ENCODE peak calls at places on chromosome 10, in eight cellular contexts. L is right lobe of liver; H is GM23338; Q is left lung; A is CD8-positive, alpha-beta T cell; O is foreskin keratinocyte; U is lower lobe of right lung; V is GM12878. W is an unnamed sample.

GRCh38 chr10:34734918-34735317 is 80.2 kb downstream of the PARD3 start:
- ATAC-seq in L (no peak), H (no peak), Q (no peak), A (no peak), O (no peak), U (no peak), V (no peak), W (no peak)

GRCh38 chr10:51698473-51699063 is 827 bp downstream of the CSTF2T start:
- ATAC-seq in L (no peak), H (no peak), Q (no peak), A (no peak), O (no peak), U (peak), V (peak), W (no peak)

GRCh38 chr10:97573672-97574071 is 1.1 kb downstream of the ANKRD2 start:
- ATAC-seq in L (no peak), H (no peak), Q (no peak), A (no peak), O (no peak), U (no peak), V (no peak), W (no peak)

GRCh38 chr10:117373848-117374505 is 1.3 kb downstream of the PDZD8 start:
- ATAC-seq in L (peak), H (no peak), Q (peak), A (peak), O (peak), U (peak), V (peak), W (peak)

GRCh38 chr10:126433351-126433750 is 45.1 kb upstream of the ADAM12 start:
- ATAC-seq in L (no peak), H (no peak), Q (no peak), A (no peak), O (peak), U (no peak), V (no peak), W (no peak)

GRCh38 chr10:101511938-101512337 is 76.1 kb downstream of the POLL start:
- ATAC-seq in L (no peak), H (no peak), Q (no peak), A (no peak), O (no peak), U (no peak), V (no peak), W (no peak)

GRCh38 chr10:73920084-73920483 is 9.2 kb downstream of the PLAU start:
- ATAC-seq in L (peak), H (peak), Q (peak), A (no peak), O (peak), U (peak), V (peak), W (peak)

GRCh38 chr10:110841767-110842267 is 29.9 kb upstream of the PDCD4 start:
- ATAC-seq in L (no peak), H (no peak), Q (no peak), A (no peak), O (no peak), U (no peak), V (peak), W (no peak)

GRCh38 chr10:128956149-128956548 is 510.9 kb upstream of the MGMT start:
- ATAC-seq in L (no peak), H (no peak), Q (no peak), A (no peak), O (no peak), U (no peak), V (no peak), W (no peak)

GRCh38 chr10:119680668-119681070 is 29.5 kb downstream of the BAG3 start:
- ATAC-seq in L (no peak), H (no peak), Q (no peak), A (no peak), O (peak), U (peak), V (no peak), W (peak)

GRCh38 chr10:33861833-33862232 is 527.4 kb upstream of the NRP1 start:
- ATAC-seq in L (peak), H (no peak), Q (no peak), A (no peak), O (no peak), U (no peak), V (peak), W (no peak)

GRCh38 chr10:84166620-84167288 is 6.8 kb upstream of the GPR15LG start:
- ATAC-seq in L (no peak), H (no peak), Q (no peak), A (no peak), O (no peak), U (no peak), V (peak), W (no peak)

GRCh38 chr10:78004215-78005026 is 24.9 kb downstream of the POLR3A start:
- ATAC-seq in L (no peak), H (no peak), Q (no peak), A (no peak), O (no peak), U (no peak), V (no peak), W (no peak)

GRCh38 chr10:71547841-71548493 is 151.2 kb downstream of the CDH23 start:
- ATAC-seq in L (peak), H (no peak), Q (peak), A (no peak), O (no peak), U (peak), V (no peak), W (peak)

GRCh38 chr10:96610817-96611216 is 24.0 kb upstream of the TM9SF3 start:
- ATAC-seq in L (no peak), H (no peak), Q (no peak), A (peak), O (no peak), U (no peak), V (no peak), W (no peak)

GRCh38 chr10:103281753-103282152 is 4.8 kb downstream of the INA start:
- ATAC-seq in L (no peak), H (peak), Q (no peak), A (no peak), O (no peak), U (no peak), V (no peak), W (no peak)

GRCh38 chr10:125878957-125879835 is 1.9 kb downstream of the DHX32 start:
- ATAC-seq in L (no peak), H (no peak), Q (peak), A (no peak), O (peak), U (no peak), V (no peak), W (no peak)

GRCh38 chr10:104332243-104333036 is 5.8 kb downstream of the ITPRIP start:
- ATAC-seq in L (no peak), H (no peak), Q (no peak), A (no peak), O (no peak), U (no peak), V (no peak), W (no peak)

GRCh38 chr10:117468665-117469064 is 73.9 kb upstream of the EMX2 start:
- ATAC-seq in L (no peak), H (no peak), Q (no peak), A (no peak), O (no peak), U (no peak), V (no peak), W (no peak)

GRCh38 chr10:61760943-61761824 is 98.5 kb downstream of the CABCOCO1 start:
- ATAC-seq in L (no peak), H (no peak), Q (peak), A (no peak), O (peak), U (no peak), V (no peak), W (no peak)

GRCh38 chr10:101906586-101907183 is 63.1 kb upstream of the KCNIP2 start:
- ATAC-seq in L (no peak), H (no peak), Q (no peak), A (no peak), O (no peak), U (no peak), V (no peak), W (no peak)

GRCh38 chr10:132057191-132057681 is 8.5 kb upstream of the JAKMIP3 start:
- ATAC-seq in L (no peak), H (no peak), Q (no peak), A (no peak), O (no peak), U (no peak), V (no peak), W (no peak)

GRCh38 chr10:35607475-35608316 is 2.6 kb downstream of the GJD4 start:
- ATAC-seq in L (peak), H (peak), Q (peak), A (no peak), O (peak), U (peak), V (no peak), W (peak)

GRCh38 chr10:78589687-78590086 is 479.1 kb upstream of the ZMIZ1 start:
- ATAC-seq in L (no peak), H (no peak), Q (no peak), A (no peak), O (no peak), U (no peak), V (no peak), W (no peak)

GRCh38 chr10:88975377-88975720 is 15.2 kb upstream of the FAS start:
- ATAC-seq in L (peak), H (no peak), Q (peak), A (no peak), O (no peak), U (no peak), V (no peak), W (no peak)

GRCh38 chr10:79488303-79488702 is 24.0 kb upstream of the EIF5AL1 start:
- ATAC-seq in L (no peak), H (no peak), Q (peak), A (no peak), O (peak), U (peak), V (no peak), W (peak)

GRCh38 chr10:76920581-76920980 is 717.0 kb downstream of the KCNMA1 start:
- ATAC-seq in L (no peak), H (peak), Q (no peak), A (no peak), O (no peak), U (no peak), V (no peak), W (no peak)

GRCh38 chr10:95784279-95784913 is 28.4 kb downstream of the ENTPD1 start:
- ATAC-seq in L (peak), H (no peak), Q (peak), A (no peak), O (no peak), U (peak), V (peak), W (no peak)

GRCh38 chr10:103665439-103665838 is 171.9 kb downstream of the NEURL1 start:
- ATAC-seq in L (peak), H (no peak), Q (no peak), A (no peak), O (no peak), U (no peak), V (no peak), W (no peak)

GRCh38 chr10:132654121-132654571 is 116.6 kb downstream of the INPP5A start:
- ATAC-seq in L (no peak), H (no peak), Q (peak), A (no peak), O (no peak), U (no peak), V (no peak), W (no peak)

GRCh38 chr10:118911361-118911760 is 118.2 kb upstream of the NANOS1 start:
- ATAC-seq in L (no peak), H (no peak), Q (peak), A (no peak), O (no peak), U (no peak), V (no peak), W (no peak)

GRCh38 chr10:58660577-58661255 is 148.0 kb downstream of the BICC1 start:
- ATAC-seq in L (no peak), H (no peak), Q (no peak), A (no peak), O (no peak), U (no peak), V (no peak), W (no peak)

DNA sequence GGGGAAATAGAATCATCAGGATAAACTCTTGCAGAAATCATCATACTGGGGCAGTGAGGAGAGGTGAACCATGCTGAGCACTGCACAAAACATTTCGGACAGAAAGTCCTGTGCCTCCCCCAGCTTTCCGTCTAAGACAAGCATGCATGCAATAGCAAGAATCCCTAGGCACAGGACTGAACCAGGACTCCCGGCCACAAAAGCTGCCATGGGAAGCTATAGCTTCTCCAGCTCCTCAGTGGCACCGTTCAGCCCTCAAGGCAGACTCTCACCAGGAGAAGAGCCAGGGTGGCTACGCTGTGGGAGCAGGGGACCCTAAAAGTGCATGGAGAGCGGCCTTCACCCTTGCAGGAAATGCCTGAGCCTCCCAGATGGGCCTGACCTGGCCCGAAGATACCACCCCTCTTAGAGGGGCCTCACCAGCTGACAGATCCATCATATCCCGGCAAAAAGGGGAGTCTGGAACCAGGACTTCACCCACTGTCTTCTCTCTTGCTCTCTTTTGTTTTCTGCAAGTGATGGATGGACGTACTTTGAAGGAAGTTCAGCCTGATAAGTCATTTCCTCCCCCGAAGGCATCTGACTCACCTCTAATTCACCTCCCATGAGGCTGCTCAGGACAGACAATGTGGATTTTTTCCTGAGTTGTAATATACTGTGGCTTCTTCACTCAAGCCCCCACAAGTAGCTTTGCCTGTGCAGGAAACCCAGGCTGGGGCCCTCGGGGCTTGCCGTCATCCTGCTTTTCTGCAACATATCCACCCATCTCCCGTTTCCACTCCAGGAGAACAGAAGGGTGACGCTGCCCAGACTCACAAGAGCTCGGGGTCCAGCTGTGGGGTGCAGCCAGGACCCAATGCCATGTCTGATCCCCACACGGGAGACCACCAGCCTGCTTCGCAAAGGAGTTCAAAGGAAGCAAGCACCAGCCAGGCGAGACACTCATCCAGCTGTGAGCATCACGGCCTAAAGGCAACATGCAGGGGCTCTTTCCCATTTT is 70.5 kb downstream of the ASB13 start:
- ATAC-seq in L (peak), H (no peak), Q (peak), A (no peak), O (peak), U (no peak), V (no peak), W (no peak)
- H3K27ac ChIP-seq in L (no peak), H (no peak), Q (no peak), A (no peak), O (peak), U (no peak), V (no peak), W (no peak)

GRCh38 chr10:63539377-63539776 is 18.2 kb downstream of the REEP3 start:
- ATAC-seq in L (no peak), H (no peak), Q (no peak), A (no peak), O (no peak), U (no peak), V (no peak), W (no peak)

GRCh38 chr10:63542835-63543575 is 21.8 kb downstream of the REEP3 start:
- ATAC-seq in L (no peak), H (no peak), Q (peak), A (no peak), O (peak), U (no peak), V (no peak), W (no peak)

GRCh38 chr10:63539994-63540393 is 18.8 kb downstream of the REEP3 start:
- ATAC-seq in L (no peak), H (no peak), Q (no peak), A (no peak), O (no peak), U (no peak), V (no peak), W (no peak)

GRCh38 chr10:63544418-63544817 is 23.2 kb downstream of the REEP3 start:
- ATAC-seq in L (no peak), H (no peak), Q (no peak), A (no peak), O (no peak), U (no peak), V (no peak), W (no peak)

GRCh38 chr10:63543576-63543962 is 22.4 kb downstream of the REEP3 start:
- ATAC-seq in L (no peak), H (no peak), Q (no peak), A (no peak), O (no peak), U (no peak), V (no peak), W (no peak)
- H3K27ac ChIP-seq in L (no peak), H (no peak), Q (no peak), A (no peak), O (no peak), U (no peak), V (no peak), W (no peak)

GRCh38 chr10:124710266-124710881 is 33.8 kb downstream of the FAM53B start:
- ATAC-seq in L (no peak), H (no peak), Q (no peak), A (no peak), O (no peak), U (no peak), V (peak), W (no peak)
- H3K27ac ChIP-seq in L (no peak), H (no peak), Q (no peak), A (no peak), O (no peak), U (peak), V (no peak), W (peak)

DNA sequence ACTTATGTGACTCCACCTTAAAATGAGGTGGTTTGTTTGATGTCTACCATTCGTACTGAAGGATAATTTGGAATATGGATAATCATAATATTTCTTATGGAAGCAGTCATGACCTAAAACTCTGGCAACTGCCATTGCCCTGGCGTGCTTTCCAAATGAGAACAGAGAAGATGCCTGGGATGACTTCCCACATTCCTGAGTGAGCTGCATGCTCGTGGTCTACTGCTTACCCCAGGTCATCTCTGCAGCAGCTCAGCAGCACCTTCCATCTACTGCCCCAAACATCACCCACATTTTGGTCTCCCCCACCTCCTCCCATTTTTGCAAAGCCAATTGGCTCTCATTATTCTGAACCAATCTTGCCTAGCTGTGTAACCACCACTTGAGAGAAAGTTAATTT is 40.1 kb downstream of the LYZL1 start:
- ATAC-seq in L (no peak), H (no peak), Q (peak), A (no peak), O (no peak), U (peak), V (no peak), W (peak)
- H3K27ac ChIP-seq in L (peak), H (no peak), Q (no peak), A (no peak), O (no peak), U (no peak), V (no peak), W (peak)

GRCh38 chr10:122154034-122154732 is 116.9 kb upstream of the BTBD16 start:
- ATAC-seq in L (no peak), H (peak), Q (no peak), A (no peak), O (no peak), U (no peak), V (no peak), W (no peak)

GRCh38 chr10:122154733-122155366 is 116.2 kb upstream of the BTBD16 start:
- ATAC-seq in L (peak), H (peak), Q (peak), A (no peak), O (peak), U (peak), V (no peak), W (no peak)

GRCh38 chr10:122149607-122150505 is 121.2 kb upstream of the BTBD16 start:
- ATAC-seq in L (no peak), H (peak), Q (peak), A (no peak), O (no peak), U (peak), V (no peak), W (peak)

GRCh38 chr10:122151121-122151694 is 119.9 kb upstream of the BTBD16 start:
- ATAC-seq in L (no peak), H (no peak), Q (no peak), A (no peak), O (no peak), U (no peak), V (no peak), W (no peak)

DNA sequence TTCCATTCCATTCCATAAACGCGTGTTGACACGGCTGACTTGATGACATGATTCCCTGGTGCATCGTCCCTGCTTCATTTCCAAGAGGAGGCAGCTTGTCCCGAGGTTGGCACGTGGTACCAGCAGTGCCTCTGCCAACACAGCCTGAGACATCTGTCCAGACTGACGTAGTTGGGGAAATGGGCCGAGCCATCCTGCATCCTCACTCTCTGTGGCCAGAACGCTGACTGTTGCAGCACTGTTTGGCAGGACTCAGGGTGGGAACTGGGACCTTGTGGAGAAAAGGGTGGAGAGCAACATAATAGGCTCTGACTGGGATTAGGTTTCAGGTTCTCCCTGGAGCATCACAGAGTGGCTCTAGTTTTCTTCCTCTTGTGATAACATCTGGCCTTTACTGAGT is 118.6 kb upstream of the BTBD16 start:
- ATAC-seq in L (no peak), H (peak), Q (no peak), A (no peak), O (no peak), U (no peak), V (no peak), W (peak)
- H3K27ac ChIP-seq in L (no peak), H (no peak), Q (no peak), A (no peak), O (no peak), U (no peak), V (no peak), W (no peak)

GRCh38 chr10:14595526-14596182 is 179.0 kb downstream of the FAM107B start:
- ATAC-seq in L (no peak), H (no peak), Q (no peak), A (no peak), O (no peak), U (no peak), V (peak), W (no peak)

GRCh38 chr10:14594878-14595525 is 179.7 kb downstream of the FAM107B start:
- ATAC-seq in L (peak), H (no peak), Q (no peak), A (no peak), O (no peak), U (no peak), V (no peak), W (no peak)

GRCh38 chr10:14593806-14594205 is 180.9 kb downstream of the FAM107B start:
- ATAC-seq in L (no peak), H (no peak), Q (no peak), A (no peak), O (no peak), U (no peak), V (no peak), W (no peak)

GRCh38 chr10:14592566-14592965 is 182.1 kb downstream of the FAM107B start:
- ATAC-seq in L (no peak), H (no peak), Q (no peak), A (no peak), O (peak), U (no peak), V (no peak), W (no peak)

DNA sequence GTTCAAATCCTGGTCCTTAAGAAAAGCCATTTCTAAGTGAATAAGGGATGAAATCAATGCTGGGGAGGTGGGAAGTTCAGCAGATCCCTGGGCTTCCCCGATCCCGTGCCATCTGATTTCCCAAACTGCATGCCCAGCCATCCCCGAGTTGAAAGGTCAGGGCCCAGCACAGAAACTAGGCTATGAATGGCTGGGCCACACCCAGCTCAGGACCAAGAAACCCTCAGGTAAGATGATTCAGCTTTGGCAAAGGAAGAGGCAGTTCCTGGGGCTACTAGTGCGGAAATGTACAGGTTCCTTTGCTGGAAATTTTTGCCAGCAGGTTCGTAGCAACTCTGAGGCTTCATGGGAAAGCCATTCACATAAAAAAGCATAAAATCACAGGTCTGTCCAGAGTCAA is 182.7 kb downstream of the FAM107B start:
- ATAC-seq in L (peak), H (no peak), Q (no peak), A (no peak), O (peak), U (no peak), V (no peak), W (no peak)
- H3K27ac ChIP-seq in L (no peak), H (peak), Q (no peak), A (no peak), O (no peak), U (no peak), V (no peak), W (no peak)

W was measured in gastroesophageal sphincter.